ENCODE peak calls at places on chromosomes 16 and 17, in four cellular contexts. M, R, V and I are unnamed samples.

GRCh38 chr17:69254187-69254586 is 25.6 kb upstream of the ABCA10 start:
- DNase-seq in M (no peak), R (no peak), V (no peak), I (no peak)

GRCh38 chr17:6677158-6677831 is 25.7 kb downstream of the C17orf100 start:
- DNase-seq in M (peak), R (no peak), V (peak), I (no peak)

GRCh38 chr16:50538411-50539052 is 9.7 kb upstream of the NKD1 start:
- DNase-seq in M (no peak), R (no peak), V (no peak), I (no peak)

GRCh38 chr17:46868689-46869187 is 17.4 kb downstream of the WNT9B start:
- DNase-seq in M (peak), R (no peak), V (no peak), I (no peak)

GRCh38 chr17:59001158-59001814 is 105.4 kb downstream of the TRIM37 start:
- DNase-seq in M (peak), R (peak), V (no peak), I (no peak)

GRCh38 chr17:75592364-75593020 is 4.9 kb downstream of the MYO15B start:
- DNase-seq in M (no peak), R (no peak), V (no peak), I (no peak)

GRCh38 chr17:76384987-76385891 is 830 bp downstream of the SPHK1 start:
- DNase-seq in M (peak), R (peak), V (no peak), I (peak)

GRCh38 chr16:75621170-75621477 is 2.0 kb downstream of the ADAT1 start:
- DNase-seq in M (peak), R (no peak), V (peak), I (no peak)

GRCh38 chr16:30561212-30561816 is 3.1 kb upstream of the ZNF764 start:
- DNase-seq in M (no peak), R (peak), V (no peak), I (no peak)

GRCh38 chr16:88566158-88566557 is 4.0 kb upstream of the ZC3H18 start:
- DNase-seq in M (peak), R (no peak), V (no peak), I (no peak)

GRCh38 chr17:46814446-46814845 is 4.0 kb downstream of the WNT3 start:
- DNase-seq in M (no peak), R (no peak), V (no peak), I (peak)

GRCh38 chr17:63984651-63985386 is 12.1 kb upstream of the SCN4A start:
- DNase-seq in M (peak), R (peak), V (no peak), I (no peak)

GRCh38 chr17:1580979-1581676 is 18.5 kb upstream of the PITPNA start:
- DNase-seq in M (no peak), R (no peak), V (no peak), I (no peak)

GRCh38 chr16:23302045-23302956 is at the start of gene SCNN1B:
- DNase-seq in M (no peak), R (no peak), V (peak), I (peak)

GRCh38 chr16:14629612-14629918 is 495 bp downstream of the PARN start:
- DNase-seq in M (no peak), R (peak), V (no peak), I (peak)

GRCh38 chr17:6435968-6436367 is 1.0 kb upstream of the AIPL1 start:
- DNase-seq in M (peak), R (peak), V (peak), I (peak)

GRCh38 chr17:42111901-42112551 is 488 bp downstream of the DHX58 start:
- DNase-seq in M (peak), R (no peak), V (no peak), I (no peak)

DNA sequence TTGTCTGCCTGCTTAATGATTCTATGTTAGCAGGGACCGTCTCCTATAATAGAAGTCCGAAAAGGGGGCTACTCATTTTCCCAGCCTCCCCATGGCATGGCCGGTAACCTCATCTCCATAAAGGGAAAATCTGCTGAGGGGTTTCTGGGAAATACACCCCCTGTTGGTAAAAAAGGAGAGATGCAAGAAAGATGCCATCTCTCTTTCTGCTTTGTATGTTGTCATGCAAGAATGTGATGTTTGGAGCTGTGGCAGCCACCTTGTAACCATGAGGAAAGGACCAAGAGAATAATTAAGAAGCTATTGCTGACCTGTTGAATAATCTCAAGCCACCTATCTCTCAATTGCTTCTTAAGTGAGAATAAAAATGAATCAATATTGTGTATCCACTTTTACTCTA is 94.8 kb upstream of the XYLT1 start:
- DNase-seq in M (no peak), R (no peak), V (no peak), I (no peak)
- TF ChIP-seq CTCF in M (no peak), R (no peak), V (no peak), I (no peak)

DNA sequence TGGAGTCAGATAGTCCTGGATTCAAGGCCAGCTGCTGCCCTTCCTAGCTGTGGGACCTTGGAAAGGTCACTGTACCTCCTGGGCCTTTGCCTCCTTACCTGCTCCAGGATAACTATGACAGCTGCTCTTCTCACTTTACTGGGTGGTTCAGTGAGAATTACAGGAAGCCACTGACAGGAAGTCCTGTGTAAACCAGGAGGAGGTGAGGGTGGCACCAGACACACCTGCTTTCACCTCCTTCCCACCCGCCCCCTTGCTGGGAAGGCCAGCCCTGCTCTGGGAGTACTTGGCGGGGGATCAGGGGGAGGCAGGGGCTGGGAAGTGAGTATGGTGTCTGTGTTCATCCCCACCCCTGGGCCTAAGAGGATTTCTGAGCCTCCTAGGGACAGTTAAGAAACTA is 42.6 kb downstream of the CPNE2 start:
- DNase-seq in M (no peak), R (no peak), V (peak), I (peak)
- H3K27ac ChIP-seq in M (no peak), R (no peak), V (peak), I (peak)

DNA sequence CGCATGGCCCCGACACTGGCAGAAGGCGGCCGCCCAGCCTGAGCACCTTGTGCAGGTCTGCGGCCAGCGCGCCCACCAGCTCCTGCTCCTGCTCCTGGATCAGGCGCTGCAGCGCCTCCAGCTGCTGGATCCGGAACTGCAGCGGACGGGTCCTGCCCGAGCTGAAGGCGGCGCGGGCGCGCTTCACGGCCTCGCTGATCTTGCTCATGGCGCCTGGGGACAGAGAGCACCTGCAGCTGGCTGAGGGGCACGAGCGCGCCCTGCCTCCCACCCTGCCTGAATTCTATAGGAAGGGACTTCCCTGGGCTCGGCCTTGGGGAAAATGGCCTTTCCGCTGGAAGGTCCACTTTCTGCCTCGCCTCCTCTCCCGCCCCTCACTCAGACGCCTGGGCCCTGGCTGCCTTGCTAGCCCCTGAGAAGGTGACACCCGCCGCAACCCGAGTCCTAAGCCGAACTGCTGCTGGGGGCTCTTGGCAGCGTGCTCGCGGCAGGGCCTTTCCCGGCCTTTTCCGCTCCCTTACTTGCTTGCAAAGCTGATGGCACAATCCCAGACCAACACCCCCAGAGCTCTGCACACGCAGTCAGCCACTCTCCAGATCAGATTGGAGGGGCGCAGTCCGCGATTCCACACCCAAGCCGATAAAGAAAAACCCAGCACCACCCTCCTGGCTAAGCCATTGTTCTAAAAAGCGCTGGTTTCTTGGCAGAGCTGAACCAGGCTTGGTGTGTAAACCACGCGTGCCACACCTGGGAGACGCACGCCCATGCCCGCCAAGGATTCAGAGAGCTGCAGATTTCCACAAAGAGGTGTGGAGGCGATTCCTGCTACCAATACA is 3.0 kb downstream of the ALDH3A1 start:
- DNase-seq in M (peak), R (peak), V (peak), I (peak)
- TF ChIP-seq CTCF in M (peak), R (peak), V (peak), I (peak)

GRCh38 chr17:2940352-2940751 is 123.1 kb downstream of the OR1D5 start:
- DNase-seq in M (no peak), R (peak), V (no peak), I (no peak)
- H3K27ac ChIP-seq in M (no peak), R (peak), V (no peak), I (no peak)

DNA sequence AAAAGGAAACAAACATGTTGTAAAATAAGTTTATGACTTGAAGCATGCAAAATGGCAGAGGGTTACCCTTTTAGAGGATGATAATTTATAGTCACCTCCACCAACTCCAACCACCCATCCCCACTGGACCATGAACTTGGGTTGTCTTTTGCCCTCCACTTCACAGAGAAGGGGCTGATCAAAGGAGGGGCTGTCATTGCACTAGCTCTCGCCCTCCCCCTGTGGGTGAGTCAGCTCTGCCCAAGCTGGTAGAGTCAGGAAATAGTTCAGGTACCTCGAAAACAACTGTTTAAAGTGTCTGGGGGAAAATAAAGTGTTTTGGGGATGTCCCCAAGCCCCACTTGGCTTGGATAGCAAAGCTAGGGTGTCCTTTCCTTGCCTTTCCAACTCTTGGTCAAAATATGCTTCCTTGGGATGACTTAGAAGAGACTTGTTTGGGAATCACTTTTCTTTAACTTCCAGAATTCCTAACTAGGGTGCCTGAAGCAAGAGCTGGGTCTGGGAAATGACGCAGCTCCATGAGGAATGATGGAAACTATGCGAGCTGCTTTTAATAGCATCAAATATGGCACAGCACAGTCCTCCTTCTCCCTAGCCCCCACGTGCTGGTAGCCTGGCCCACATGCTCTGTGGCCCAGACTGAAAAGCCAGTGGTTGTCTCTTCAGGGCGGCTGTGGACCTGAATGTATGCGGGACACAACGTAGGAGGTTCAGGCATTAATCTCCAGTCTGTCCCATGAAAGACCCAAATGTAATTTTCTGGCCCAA is 40.7 kb downstream of the TBX4 start:
- DNase-seq in M (peak), R (no peak), V (no peak), I (no peak)
- TF ChIP-seq CTCF in M (no peak), R (no peak), V (no peak), I (no peak)

DNA sequence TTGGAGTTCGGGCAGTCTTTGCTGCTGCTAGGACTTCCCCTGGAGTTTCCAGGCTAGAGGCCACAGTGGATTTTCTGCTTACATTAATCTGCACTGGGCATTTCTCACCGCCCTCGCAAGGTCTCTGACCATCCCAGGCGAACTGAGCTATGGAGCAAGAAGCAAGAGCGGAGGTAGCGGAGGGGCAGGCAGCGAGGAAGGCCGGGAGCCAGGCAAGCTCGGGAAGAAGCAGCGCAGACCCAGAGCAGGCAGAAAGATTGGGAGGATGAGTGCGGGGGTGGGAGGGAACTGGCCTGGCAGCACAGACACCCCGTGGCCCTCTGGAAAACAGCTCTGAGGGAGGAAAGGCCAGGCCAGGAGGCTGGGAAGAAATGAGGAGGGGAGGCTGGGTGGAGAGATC is 3.8 kb downstream of the COTL1 start:
- DNase-seq in M (peak), R (no peak), V (no peak), I (no peak)
- H3K27ac ChIP-seq in M (peak), R (no peak), V (no peak), I (no peak)

GRCh38 chr17:82915010-82915696 is 75.3 kb upstream of the ZNF750 start:
- DNase-seq in M (no peak), R (peak), V (no peak), I (no peak)

GRCh38 chr17:82912571-82913089 is 72.8 kb upstream of the ZNF750 start:
- DNase-seq in M (no peak), R (peak), V (no peak), I (no peak)

GRCh38 chr17:82913304-82914043 is 73.7 kb upstream of the ZNF750 start:
- DNase-seq in M (no peak), R (peak), V (no peak), I (peak)

GRCh38 chr17:82915697-82916027 is 75.8 kb upstream of the ZNF750 start:
- DNase-seq in M (no peak), R (peak), V (no peak), I (no peak)

DNA sequence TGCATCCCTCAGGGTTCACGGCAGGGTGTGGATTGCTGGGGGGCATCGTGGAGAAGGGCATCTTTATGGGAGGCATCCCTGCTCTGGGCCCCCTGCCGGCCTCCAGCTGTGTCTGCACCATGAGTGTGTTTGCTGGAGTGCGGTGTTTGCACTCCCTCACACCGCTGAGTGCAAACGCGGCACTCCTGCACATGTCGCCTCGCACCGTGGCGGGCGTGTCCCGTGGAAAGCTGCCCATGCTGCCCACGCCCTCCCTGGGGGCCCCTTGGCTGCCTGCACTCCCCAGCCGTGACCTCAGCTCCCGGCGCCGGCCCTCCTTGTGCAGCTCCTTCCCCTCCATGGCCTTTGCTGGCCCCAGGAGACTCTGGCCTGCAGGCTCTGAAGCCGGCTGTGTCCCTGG is 74.6 kb upstream of the ZNF750 start:
- DNase-seq in M (no peak), R (peak), V (no peak), I (no peak)
- TF ChIP-seq CTCF in M (peak), R (peak), V (no peak), I (no peak)

DNA sequence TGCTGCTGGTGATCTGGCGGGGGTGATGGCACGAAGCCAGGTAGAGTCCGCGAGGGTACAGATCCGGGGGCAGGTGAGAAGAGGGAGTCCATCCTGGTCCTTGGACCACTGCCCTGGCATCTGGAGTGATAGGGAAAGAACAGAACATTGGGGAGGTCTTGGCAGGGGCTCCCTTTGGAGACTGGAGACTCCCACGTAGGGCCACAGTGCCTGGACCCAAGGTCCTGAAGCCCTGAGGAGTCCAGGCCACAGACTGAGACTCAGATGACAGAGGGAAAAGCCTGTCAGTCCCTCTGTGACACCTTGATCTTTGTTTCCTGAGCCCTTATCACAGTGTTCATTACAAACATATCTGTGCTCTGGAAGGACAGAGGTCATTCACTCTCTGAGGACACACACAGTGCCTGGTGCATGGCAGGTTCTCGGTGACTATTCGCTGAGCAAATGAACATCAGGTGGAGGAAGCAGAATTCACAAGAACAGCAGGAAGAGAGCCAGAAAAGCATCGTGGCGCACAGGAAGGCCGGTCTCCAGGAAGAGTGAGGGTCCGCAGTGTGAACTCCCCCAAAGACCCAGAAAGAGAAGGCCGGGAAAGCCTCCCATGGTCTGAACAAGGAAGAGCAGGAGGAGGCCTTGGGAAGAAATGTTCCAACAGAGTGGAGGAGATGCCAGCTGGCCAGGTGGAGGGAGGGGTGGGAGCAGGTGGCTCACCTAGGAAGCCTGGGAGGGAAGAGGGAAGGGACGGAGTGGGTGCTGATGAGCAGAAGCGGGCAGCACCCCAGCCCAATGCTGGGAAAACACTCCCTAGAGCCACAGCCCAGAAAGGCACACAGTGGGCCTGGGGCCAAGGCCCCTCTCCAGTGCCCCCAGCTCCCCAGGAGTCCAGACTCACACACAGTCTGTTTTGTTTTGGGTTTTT is 20.5 kb downstream of the PEMT start:
- DNase-seq in M (no peak), R (peak), V (no peak), I (no peak)
- H3K27ac ChIP-seq in M (no peak), R (peak), V (no peak), I (no peak)

GRCh38 chr16:3152273-3153076 is 17.6 kb downstream of the ZNF213 start:
- DNase-seq in M (peak), R (peak), V (peak), I (peak)
- TF ChIP-seq CTCF in M (peak), R (peak), V (peak), I (peak)